ENCODE peak calls at places on chromosome 15, in seven cellular contexts. U is stimulated activated CD4-positive, alpha-beta T cell treated with anti-CD3 and anti-CD28 coated beads, Interleukin-12 subunit alpha, Interleukin-12 subunit beta, amount 100 ng/mL, for 24 hours; B is endothelial cell of umbilical vein; Y is A673; D is Peyer's patch; E is NCI-H510A treated with DMSO at 0.1 percent for 48 hours; L is progenitor cell of endocrine pancreas. Q is an unnamed sample.

GRCh38 chr15:69664572-69665326 is 212.1 kb downstream of the RPLP1 start:
- DNase-seq in U (no peak), B (no peak), Y (no peak), D (no peak), E (peak), L (no peak), Q (no peak)

GRCh38 chr15:45205192-45205591 is 17.4 kb upstream of the SHF start:
- DNase-seq in U (peak), B (peak), Y (peak), D (peak), E (peak), L (peak), Q (peak)

GRCh38 chr15:98668566-98669308 is 20.4 kb downstream of the IGF1R start:
- DNase-seq in U (peak), B (peak), Y (no peak), D (no peak), E (no peak), L (no peak), Q (no peak)

GRCh38 chr15:41207687-41208448 is 22.7 kb downstream of the EXD1 start:
- DNase-seq in U (no peak), B (no peak), Y (no peak), D (no peak), E (no peak), L (no peak), Q (no peak)

GRCh38 chr15:73081321-73081958 is 29.2 kb downstream of the NEO1 start:
- DNase-seq in U (no peak), B (peak), Y (peak), D (no peak), E (peak), L (no peak), Q (peak)

GRCh38 chr15:42549052-42549491 is 434 bp downstream of the HAUS2 start:
- DNase-seq in U (peak), B (no peak), Y (peak), D (no peak), E (peak), L (no peak), Q (peak)

GRCh38 chr15:19973718-19974117 is 567.9 kb downstream of the GOLGA6L6 start:
- DNase-seq in U (no peak), B (no peak), Y (no peak), D (no peak), E (no peak), L (no peak), Q (no peak)

GRCh38 chr15:55993804-55994539 is 560 bp upstream of the NEDD4 start:
- DNase-seq in U (no peak), B (peak), Y (peak), D (no peak), E (peak), L (no peak), Q (peak)

GRCh38 chr15:73518876-73519594 is 76.1 kb downstream of the REC114 start:
- DNase-seq in U (no peak), B (no peak), Y (no peak), D (no peak), E (no peak), L (no peak), Q (no peak)

GRCh38 chr15:33392453-33392852 is 81.7 kb downstream of the RYR3 start:
- DNase-seq in U (no peak), B (no peak), Y (no peak), D (no peak), E (no peak), L (no peak), Q (no peak)

GRCh38 chr15:75028991-75029377 is 5.6 kb downstream of the PPCDC start:
- DNase-seq in U (no peak), B (no peak), Y (no peak), D (no peak), E (no peak), L (no peak), Q (no peak)

GRCh38 chr15:40469776-40470390 is 901 bp upstream of the CHST14 start:
- DNase-seq in U (no peak), B (no peak), Y (no peak), D (peak), E (no peak), L (no peak), Q (no peak)

GRCh38 chr15:74208901-74209559 is 6.4 kb upstream of the STRA6 start:
- DNase-seq in U (no peak), B (no peak), Y (no peak), D (no peak), E (peak), L (no peak), Q (no peak)

GRCh38 chr15:66827698-66828055 is 125.6 kb downstream of the SMAD6 start:
- DNase-seq in U (no peak), B (no peak), Y (no peak), D (no peak), E (no peak), L (no peak), Q (no peak)

GRCh38 chr15:25971053-25971452 is 107.9 kb upstream of the ATP10A start:
- DNase-seq in U (no peak), B (no peak), Y (no peak), D (no peak), E (no peak), L (no peak), Q (no peak)

GRCh38 chr15:40108855-40109735 is at the start of gene BMF:
- DNase-seq in U (peak), B (peak), Y (peak), D (peak), E (peak), L (peak), Q (peak)

GRCh38 chr15:40285151-40285898 is 2.5 kb upstream of the ANKRD63 start:
- DNase-seq in U (no peak), B (peak), Y (peak), D (no peak), E (no peak), L (no peak), Q (no peak)

GRCh38 chr15:99265541-99266070 is 14.3 kb downstream of the LRRC28 start:
- DNase-seq in U (no peak), B (peak), Y (no peak), D (no peak), E (no peak), L (no peak), Q (no peak)

GRCh38 chr15:65082303-65082958 is 5.9 kb downstream of the KBTBD13 start:
- DNase-seq in U (no peak), B (no peak), Y (peak), D (peak), E (peak), L (no peak), Q (no peak)

GRCh38 chr15:27545494-27546255 is 553.4 kb downstream of the OCA2 start:
- DNase-seq in U (no peak), B (no peak), Y (no peak), D (no peak), E (peak), L (no peak), Q (peak)

GRCh38 chr15:73930371-73930770 is 4.1 kb downstream of the LOXL1 start:
- DNase-seq in U (no peak), B (no peak), Y (no peak), D (peak), E (no peak), L (no peak), Q (no peak)

GRCh38 chr15:92018535-92019239 is 165.2 kb downstream of the SLCO3A1 start:
- DNase-seq in U (no peak), B (no peak), Y (no peak), D (no peak), E (peak), L (no peak), Q (no peak)

GRCh38 chr15:40314723-40315276 is 7.1 kb upstream of the PLCB2 start:
- DNase-seq in U (no peak), B (peak), Y (no peak), D (no peak), E (no peak), L (no peak), Q (no peak)

GRCh38 chr15:48803877-48804276 is 7.0 kb downstream of the CEP152 start:
- DNase-seq in U (no peak), B (no peak), Y (no peak), D (no peak), E (peak), L (no peak), Q (no peak)

GRCh38 chr15:60751985-60752952 is 273.3 kb upstream of the ICE2 start:
- DNase-seq in U (no peak), B (peak), Y (no peak), D (no peak), E (no peak), L (no peak), Q (peak)

GRCh38 chr15:69616558-69616957 is 163.9 kb downstream of the RPLP1 start:
- DNase-seq in U (no peak), B (no peak), Y (no peak), D (no peak), E (no peak), L (no peak), Q (no peak)

Q was measured in DMS153.